ENCODE peak calls at places on chromosomes 7 and 10, in eight cellular contexts. V is GM06990; W is skeletal muscle cell; U is endodermal cell; P is PC-9; T is iPS DF 19.7; F is CD4-positive, alpha-beta T cell; I is NCI-H1694. X is an unnamed sample.

GRCh38 chr10:130354555-130354954 is 218.4 kb downstream of the GLRX3 start:
- DNase-seq in I (no peak), W (no peak), U (peak), V (no peak), F (no peak), P (no peak), T (no peak), X (no peak)

GRCh38 chr7:33610918-33611317 is 294.4 kb upstream of the BMPER start:
- DNase-seq in T (no peak), U (no peak), V (no peak), P (no peak), F (no peak), W (no peak), I (no peak), X (no peak)

GRCh38 chr7:102004229-102004628 is 186.8 kb downstream of the CUX1 start:
- DNase-seq in T (no peak), P (no peak), I (no peak), F (no peak), U (no peak), W (no peak), V (no peak), X (no peak)

GRCh38 chr7:128688492-128688891 is 16.4 kb downstream of the GARIN1A start:
- DNase-seq in V (no peak), P (no peak), F (no peak), U (no peak), I (no peak), T (no peak), W (no peak), X (no peak)

GRCh38 chr10:48237856-48238250 is 36.6 kb downstream of the FRMPD2 start:
- DNase-seq in U (no peak), F (no peak), W (no peak), T (no peak), V (no peak), P (no peak), I (no peak), X (no peak)

GRCh38 chr7:64882341-64883112 is 20.5 kb upstream of the ZNF273 start:
- DNase-seq in I (no peak), F (no peak), W (no peak), U (peak), T (peak), V (no peak), P (no peak), X (peak)

GRCh38 chr7:76326646-76327233 is 24.3 kb downstream of the HSPB1 start:
- DNase-seq in P (no peak), W (no peak), V (no peak), U (no peak), T (no peak), F (no peak), I (no peak), X (peak)

GRCh38 chr10:130047336-130047735 is 63.3 kb downstream of the C10orf143 start:
- DNase-seq in U (no peak), F (no peak), T (no peak), P (no peak), I (no peak), W (no peak), V (no peak), X (no peak)

GRCh38 chr10:30705086-30705624 is 75.6 kb upstream of the LYZL2 start:
- DNase-seq in T (no peak), U (no peak), F (peak), I (no peak), V (peak), W (no peak), P (no peak), X (no peak)

GRCh38 chr10:127890935-127891334 is 1.8 kb downstream of the CLRN3 start:
- DNase-seq in I (no peak), W (no peak), F (no peak), V (no peak), U (no peak), T (no peak), P (no peak), X (no peak)

GRCh38 chr7:1679326-1679965 is 9.4 kb downstream of the ELFN1 start:
- DNase-seq in T (no peak), V (no peak), F (no peak), I (no peak), P (no peak), W (no peak), U (peak), X (no peak)

GRCh38 chr10:77628906-77629730 is 8.5 kb downstream of the KCNMA1 start:
- DNase-seq in F (no peak), W (no peak), T (no peak), V (no peak), I (no peak), U (no peak), P (no peak), X (no peak)

GRCh38 chr7:105837765-105838241 is 38.6 kb downstream of the ATXN7L1 start:
- DNase-seq in F (no peak), W (no peak), I (no peak), U (no peak), V (no peak), T (peak), P (no peak), X (no peak)

X was measured in dermis microvascular lymphatic vessel endothelial cell.